ENCODE peak calls at places on chromosomes 1 and 21, in ten cellular contexts. L is stimulated activated CD4-positive, alpha-beta T cell treated with anti-CD3 and anti-CD28 coated beads, Interleukin-1b, Interleukin-23, amount 100 ng/mL, for 4 hours; B is kidney tubule cell; K is effector memory CD4-positive, alpha-beta T cell; N is cardiac muscle cell; R is ELR; J is HS-27A; X is activated CD8-positive, alpha-beta memory T cell treated with anti-CD3 and anti-CD28 coated beads, Interleukin-2, amount 50 U/mL, for 48 hours; V is NCI-H1092 treated with DMSO at 0.1 percent for 48 hours; Q is prostate gland. G is an unnamed sample.
A peak's percentile ranks its signal among the peaks of the same experiment; 100 is the strongest.

GRCh38 chr1:6260961-6261614 is at the start of gene GPR153:
- DNase-seq in J (no peak), V (no peak), L (peak; percentile 67), N (peak; percentile 59), Q (no peak), K (no peak), R (peak; percentile 59), X (peak; percentile 70), B (no peak), G (no peak)

GRCh38 chr21:41678944-41679343 is 87.9 kb downstream of the RIPK4 start:
- DNase-seq in L (no peak), B (peak; percentile 99), K (no peak), J (peak; percentile 85), X (no peak), R (peak; percentile 97), Q (peak; percentile 99), V (peak; percentile 55), N (peak; percentile 98), G (no peak)

GRCh38 chr21:44615881-44616590 is 4.2 kb downstream of the KRTAP10-8 start:
- DNase-seq in J (no peak), R (no peak), L (no peak), Q (no peak), K (no peak), B (no peak), X (no peak), V (peak; percentile 27), N (no peak), G (no peak)

GRCh38 chr1:208534979-208535378 is 290.8 kb upstream of the PLXNA2 start:
- DNase-seq in V (no peak), K (no peak), Q (no peak), X (no peak), N (no peak), B (no peak), L (no peak), R (no peak), J (no peak), G (no peak)

GRCh38 chr1:14922942-14923341 is 230.6 kb upstream of the TMEM51 start:
- DNase-seq in K (no peak), N (no peak), X (no peak), J (no peak), Q (no peak), B (no peak), V (no peak), L (no peak), R (no peak), G (no peak)

GRCh38 chr1:237303929-237304328 is 261.9 kb downstream of the RYR2 start:
- DNase-seq in B (no peak), L (no peak), V (no peak), R (no peak), X (no peak), N (no peak), J (no peak), K (no peak), Q (no peak), G (no peak)

GRCh38 chr1:69121708-69122107 is 446.0 kb upstream of the LRRC7 start:
- DNase-seq in R (no peak), Q (no peak), B (no peak), K (no peak), X (no peak), V (no peak), J (peak; percentile 83), L (no peak), N (peak; percentile 74), G (no peak)

GRCh38 chr1:243266231-243266630 is 10.4 kb downstream of the SDCCAG8 start:
- DNase-seq in K (no peak), J (no peak), L (no peak), Q (no peak), X (no peak), N (no peak), R (no peak), V (no peak), B (no peak), G (no peak)

GRCh38 chr1:109718495-109718894 is 6.4 kb downstream of the GSTM5 start:
- DNase-seq in J (peak; percentile 34), K (no peak), N (no peak), L (no peak), X (no peak), B (peak; percentile 73), Q (no peak), V (peak; percentile 3), R (peak; percentile 66), G (no peak)

GRCh38 chr21:42146251-42146805 is 72.6 kb upstream of the ABCG1 start:
- DNase-seq in R (no peak), V (no peak), X (no peak), N (no peak), J (no peak), K (no peak), Q (no peak), B (no peak), L (no peak), G (no peak)

GRCh38 chr1:230939806-230940489 is 38.7 kb downstream of the TTC13 start:
- DNase-seq in X (no peak), V (no peak), B (no peak), Q (no peak), J (no peak), R (no peak), N (no peak), L (no peak), K (no peak), G (no peak)

GRCh38 chr1:98981917-98982513 is 22.6 kb downstream of the PLPPR5 start:
- DNase-seq in K (no peak), R (peak; percentile 65), V (no peak), B (peak; percentile 37), X (no peak), N (peak; percentile 39), L (no peak), J (peak; percentile 45), Q (no peak), G (no peak)

GRCh38 chr1:177526201-177526600 is 355.4 kb downstream of the BRINP2 start:
- DNase-seq in J (no peak), Q (no peak), X (no peak), B (no peak), R (no peak), N (no peak), L (no peak), V (no peak), K (no peak), G (no peak)

GRCh38 chr1:225476100-225476511 is 48.3 kb upstream of the LBR start:
- DNase-seq in R (no peak), L (no peak), V (no peak), X (no peak), K (no peak), J (no peak), Q (no peak), N (no peak), B (no peak), G (no peak)

GRCh38 chr1:94819584-94819944 is 593 bp upstream of the SLC44A3 start:
- DNase-seq in L (no peak), N (no peak), V (no peak), J (no peak), X (no peak), Q (no peak), B (peak; percentile 32), R (no peak), K (no peak), G (no peak)

GRCh38 chr1:50858761-50859160 is 101.3 kb downstream of the FAF1 start:
- DNase-seq in X (no peak), Q (no peak), V (no peak), B (peak; percentile 28), L (no peak), N (no peak), R (no peak), K (no peak), J (no peak), G (no peak)

GRCh38 chr1:13956386-13956785 is 256.4 kb downstream of the PRDM2 start:
- DNase-seq in L (no peak), N (peak; percentile 78), V (no peak), Q (no peak), J (no peak), B (no peak), R (no peak), X (no peak), K (no peak), G (no peak)

GRCh38 chr1:34983700-34984355 is 1.3 kb downstream of the TMEM35B start:
- DNase-seq in K (no peak), Q (no peak), B (peak; percentile 57), X (no peak), J (peak; percentile 3), R (peak; percentile 15), V (no peak), L (no peak), N (peak; percentile 29), G (no peak)

GRCh38 chr21:31872452-31873274 is at the start of gene HUNK:
- DNase-seq in V (peak; percentile 68), X (peak; percentile 61), N (peak; percentile 44), J (no peak), L (peak; percentile 2), R (no peak), B (peak; percentile 62), Q (peak; percentile 36), K (no peak), G (no peak)

GRCh38 chr1:111747282-111747734 is 8.1 kb upstream of the INKA2 start:
- DNase-seq in B (peak; percentile 78), L (peak; percentile 21), K (peak; percentile 24), Q (peak; percentile 36), V (peak; percentile 32), J (no peak), R (peak; percentile 89), N (peak; percentile 87), X (peak; percentile 77), G (peak; percentile 46)

GRCh38 chr1:151839457-151840409 is at the start of gene C2CD4D:
- DNase-seq in V (peak; percentile 89), K (peak; percentile 64), J (no peak), L (peak; percentile 55), N (peak; percentile 64), B (peak; percentile 83), R (no peak), Q (peak; percentile 79), X (peak; percentile 82), G (no peak)

GRCh38 chr21:32336711-32337110 is 38.1 kb downstream of the MRAP start:
- DNase-seq in B (peak; percentile 65), X (peak; percentile 44), K (no peak), V (no peak), Q (no peak), L (no peak), R (peak; percentile 38), N (peak; percentile 13), J (no peak), G (no peak)

GRCh38 chr1:166166701-166167394 is at the start of gene FAM78B:
- DNase-seq in Q (peak; percentile 60), K (no peak), X (peak; percentile 71), R (peak; percentile 44), L (peak; percentile 48), V (peak; percentile 44), J (no peak), N (peak; percentile 77), B (peak; percentile 78), G (peak; percentile 60)

GRCh38 chr1:20280399-20280798 is 10.3 kb upstream of the VWA5B1 start:
- DNase-seq in K (no peak), L (no peak), Q (no peak), N (no peak), J (no peak), R (no peak), V (no peak), B (no peak), X (no peak), G (no peak)

GRCh38 chr1:234371414-234371813 is 1.8 kb upstream of the COA6 start:
- DNase-seq in Q (no peak), B (no peak), K (no peak), N (no peak), J (no peak), R (no peak), L (no peak), V (no peak), X (no peak), G (no peak)

GRCh38 chr1:41015281-41015680 is 6.2 kb downstream of the SLFNL1 start:
- DNase-seq in J (no peak), R (no peak), X (no peak), L (no peak), K (no peak), Q (no peak), V (no peak), B (no peak), N (no peak), G (no peak)

GRCh38 chr1:58391056-58391455 is 155.5 kb downstream of the OMA1 start:
- DNase-seq in X (no peak), N (no peak), K (no peak), J (no peak), R (no peak), Q (no peak), B (no peak), L (no peak), V (peak; percentile 4), G (no peak)

GRCh38 chr21:44011123-44011773 is 861 bp upstream of the TRAPPC10 start:
- DNase-seq in X (no peak), V (no peak), N (no peak), Q (no peak), R (peak; percentile 24), B (no peak), J (no peak), L (no peak), K (no peak), G (no peak)

G was measured in GM18507.